ENCODE peak calls at places on chromosomes 6 and 20, in four cellular contexts. One of them, this sample, is unnamed.

GRCh38 chr6:108222504-108222903 is 38.3 kb downstream of the SNX3 start:
- DNase-seq in GM03348: peak; percentile 20
- DNase-seq in CD8-positive, alpha-beta memory T cell: no peak
- DNase-seq in DMS153: no peak
- DNase-seq in this sample: no peak

GRCh38 chr6:151430886-151431285 is 21.0 kb downstream of the RMND1 start:
- DNase-seq in DMS153: no peak
- DNase-seq in CD8-positive, alpha-beta memory T cell: no peak
- DNase-seq in GM03348: no peak
- DNase-seq in this sample: no peak

GRCh38 chr6:91081452-91082067 is 494.7 kb upstream of the MAP3K7 start:
- DNase-seq in DMS153: peak; percentile 37
- DNase-seq in GM03348: peak; percentile 45
- DNase-seq in CD8-positive, alpha-beta memory T cell: no peak
- DNase-seq in this sample: peak; percentile 70

GRCh38 chr6:5135783-5136376 is 50.7 kb downstream of the PPP1R3G start:
- DNase-seq in DMS153: no peak
- DNase-seq in GM03348: no peak
- DNase-seq in CD8-positive, alpha-beta memory T cell: peak; percentile 12
- DNase-seq in this sample: no peak

GRCh38 chr20:22584922-22585785 is 782 bp upstream of the FOXA2 start:
- DNase-seq in GM03348: no peak
- DNase-seq in DMS153: no peak
- DNase-seq in CD8-positive, alpha-beta memory T cell: no peak
- DNase-seq in this sample: peak; percentile 97

GRCh38 chr6:42396720-42397119 is 55.0 kb downstream of the TRERF1 start:
- DNase-seq in CD8-positive, alpha-beta memory T cell: no peak
- DNase-seq in DMS153: no peak
- DNase-seq in GM03348: no peak
- DNase-seq in this sample: no peak

GRCh38 chr20:57092112-57092899 is 174.1 kb downstream of the BMP7 start:
- DNase-seq in DMS153: no peak
- DNase-seq in CD8-positive, alpha-beta memory T cell: no peak
- DNase-seq in GM03348: peak; percentile 89
- DNase-seq in this sample: no peak

GRCh38 chr20:12598894-12599293 is 409.9 kb upstream of the SPTLC3 start:
- DNase-seq in DMS153: no peak
- DNase-seq in GM03348: no peak
- DNase-seq in CD8-positive, alpha-beta memory T cell: no peak
- DNase-seq in this sample: peak; percentile 28

GRCh38 chr6:99746261-99746895 is 139.7 kb downstream of the PRDM13 start:
- DNase-seq in DMS153: peak; percentile 37
- DNase-seq in CD8-positive, alpha-beta memory T cell: peak; percentile 40
- DNase-seq in GM03348: peak; percentile 77
- DNase-seq in this sample: peak; percentile 59